ENCODE peak calls at places on chromosomes 13 and 19, in four cellular contexts. X is K562, R is GM12878, T is HepG2. Z is an unnamed sample.
A peak's percentile ranks its signal among the peaks of the same experiment; 100 is the strongest.

GRCh38 chr19:10226376-10227214 is 4.5 kb downstream of the S1PR2 start:
- DNase-seq in R (no peak), X (peak; percentile 31), T (no peak), Z (no peak)

GRCh38 chr13:30792257-30793000 is 57.1 kb downstream of the ALOX5AP start:
- DNase-seq in R (no peak), T (peak; percentile 61), X (no peak), Z (peak; percentile 60)

GRCh38 chr19:11180346-11180745 is 17.0 kb downstream of the KANK2 start:
- DNase-seq in R (no peak), T (no peak), X (no peak), Z (no peak)

GRCh38 chr13:109131698-109132257 is 502.4 kb downstream of the MYO16 start:
- DNase-seq in T (no peak), R (peak; percentile 77), X (no peak), Z (no peak)

GRCh38 chr13:47415048-47415447 is 518.2 kb upstream of the HTR2A start:
- DNase-seq in X (no peak), R (no peak), T (no peak), Z (no peak)

GRCh38 chr19:1767464-1767933 is 14.2 kb downstream of the ONECUT3 start:
- DNase-seq in T (no peak), R (no peak), X (peak; percentile 91), Z (peak; percentile 84)

GRCh38 chr19:42961119-42961518 is 24.1 kb upstream of the PSG7 start:
- DNase-seq in X (no peak), R (no peak), T (no peak), Z (no peak)

GRCh38 chr13:28716511-28716910 is 2.3 kb downstream of the SLC46A3 start:
- DNase-seq in T (no peak), X (no peak), R (no peak), Z (no peak)

GRCh38 chr13:63344711-63345110 is 1929.1 kb upstream of the PCDH20 start:
- DNase-seq in X (no peak), R (no peak), T (no peak), Z (no peak)

GRCh38 chr13:60229708-60230272 is 66.1 kb upstream of the DIAPH3 start:
- DNase-seq in T (no peak), X (no peak), R (no peak), Z (no peak)

GRCh38 chr19:2227415-2228156 is 8.5 kb downstream of the PLEKHJ1 start:
- DNase-seq in T (no peak), X (no peak), R (no peak), Z (no peak)

GRCh38 chr19:9523885-9524474 is 14.5 kb downstream of the ZNF426 start:
- DNase-seq in X (no peak), R (no peak), T (no peak), Z (no peak)

GRCh38 chr13:63206431-63206830 is 1790.8 kb upstream of the PCDH20 start:
- DNase-seq in X (no peak), R (no peak), T (no peak), Z (no peak)

GRCh38 chr19:41871573-41872383 is 5.3 kb upstream of the CD79A start:
- DNase-seq in X (no peak), R (peak; percentile 80), T (no peak), Z (no peak)

GRCh38 chr13:98301721-98302120 is 124.7 kb upstream of the RNF113B start:
- DNase-seq in X (no peak), T (no peak), R (no peak), Z (no peak)

GRCh38 chr13:29877456-29878096 is 27.2 kb upstream of the UBL3 start:
- DNase-seq in T (no peak), X (no peak), R (no peak), Z (no peak)

GRCh38 chr13:45995245-45995644 is 57.3 kb downstream of the ZC3H13 start:
- DNase-seq in T (no peak), R (no peak), X (no peak), Z (no peak)

GRCh38 chr19:55390461-55390880 is 4.7 kb downstream of the RPL28 start:
- DNase-seq in X (no peak), R (no peak), T (no peak), Z (no peak)

GRCh38 chr19:10829967-10830366 is 6.0 kb downstream of the TMED1 start:
- DNase-seq in R (no peak), X (peak; percentile 8), T (no peak), Z (no peak)

GRCh38 chr13:80840313-80840976 is 499.5 kb upstream of the SPRY2 start:
- DNase-seq in T (no peak), X (no peak), R (no peak), Z (no peak)

GRCh38 chr13:93244141-93244917 is 17.7 kb downstream of the GPC6 start:
- DNase-seq in R (no peak), T (no peak), X (no peak), Z (no peak)

GRCh38 chr13:38905861-38906260 is 84.8 kb downstream of the STOML3 start:
- DNase-seq in R (no peak), T (no peak), X (no peak), Z (no peak)

GRCh38 chr19:30881281-30881680 is 468.0 kb downstream of the TSHZ3 start:
- DNase-seq in R (no peak), X (peak; percentile 11), T (no peak), Z (no peak)

GRCh38 chr19:30881986-30882385 is 467.2 kb downstream of the TSHZ3 start:
- DNase-seq in R (no peak), X (no peak), T (no peak), Z (no peak)

GRCh38 chr19:30882411-30883005 is 466.7 kb downstream of the TSHZ3 start:
- DNase-seq in R (no peak), T (no peak), X (no peak), Z (no peak)

GRCh38 chr19:30884146-30884812 is 465.0 kb downstream of the TSHZ3 start:
- DNase-seq in X (no peak), R (no peak), T (no peak), Z (no peak)

DNA sequence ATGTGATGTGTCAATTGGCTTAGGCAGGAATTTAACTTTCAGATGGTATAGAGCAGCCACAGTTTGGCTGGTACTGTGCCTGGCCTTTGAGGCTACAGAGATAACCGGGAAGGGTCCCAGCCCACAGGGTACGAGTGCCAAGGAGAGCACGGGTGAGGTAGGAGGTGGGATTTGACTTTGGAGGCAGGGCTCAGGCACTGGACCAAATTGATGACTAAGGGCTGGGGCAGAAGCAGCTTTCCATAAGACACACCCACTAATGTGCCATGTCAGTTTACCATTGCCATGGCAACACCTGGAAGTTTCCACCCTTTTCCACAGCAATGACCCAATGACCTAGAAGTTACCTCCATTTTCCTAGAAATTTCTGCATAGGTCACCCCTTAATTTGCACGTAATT is 466.2 kb downstream of the TSHZ3 start:
- DNase-seq in T (no peak), R (no peak), X (no peak), Z (no peak)
- TF ChIP-seq SP1 in T (no peak), R (no peak), X (no peak), Z (no peak)

GRCh38 chr19:719081-719512 is 10.4 kb downstream of the PALM start:
- DNase-seq in X (peak; percentile 45), T (peak; percentile 39), R (no peak), Z (no peak)
- TF ChIP-seq FOXK2 in X (no peak), T (no peak), R (no peak), Z (no peak)

GRCh38 chr13:67049744-67050143 is 180.4 kb downstream of the PCDH9 start:
- DNase-seq in R (no peak), X (no peak), T (no peak), Z (no peak)

GRCh38 chr13:67043901-67044300 is 186.2 kb downstream of the PCDH9 start:
- DNase-seq in X (no peak), R (no peak), T (no peak), Z (no peak)

GRCh38 chr13:67048793-67049150 is 181.4 kb downstream of the PCDH9 start:
- DNase-seq in R (no peak), T (no peak), X (no peak), Z (no peak)

GRCh38 chr13:67045357-67045756 is 184.8 kb downstream of the PCDH9 start:
- DNase-seq in X (no peak), T (no peak), R (no peak), Z (no peak)

GRCh38 chr13:67048084-67048792 is 181.9 kb downstream of the PCDH9 start:
- DNase-seq in X (no peak), R (no peak), T (no peak), Z (peak; percentile 73)
- TF ChIP-seq SP1 in X (no peak), R (no peak), T (no peak), Z (no peak)

GRCh38 chr19:3389446-3389778 is 23.0 kb downstream of the NFIC start:
- DNase-seq in X (no peak), R (no peak), T (no peak), Z (no peak)

GRCh38 chr19:3386447-3387234 is 20.3 kb downstream of the NFIC start:
- DNase-seq in R (no peak), T (no peak), X (no peak), Z (no peak)

GRCh38 chr19:3389876-3390361 is 23.5 kb downstream of the NFIC start:
- DNase-seq in X (no peak), T (no peak), R (no peak), Z (no peak)

GRCh38 chr19:3392480-3392879 is 26.1 kb downstream of the NFIC start:
- DNase-seq in R (no peak), T (no peak), X (no peak), Z (no peak)

GRCh38 chr19:3387645-3388589 is 21.5 kb downstream of the NFIC start:
- DNase-seq in R (no peak), X (no peak), T (no peak), Z (no peak)
- TF ChIP-seq FOXK2 in R (no peak), X (no peak), T (no peak), Z (no peak)

DNA sequence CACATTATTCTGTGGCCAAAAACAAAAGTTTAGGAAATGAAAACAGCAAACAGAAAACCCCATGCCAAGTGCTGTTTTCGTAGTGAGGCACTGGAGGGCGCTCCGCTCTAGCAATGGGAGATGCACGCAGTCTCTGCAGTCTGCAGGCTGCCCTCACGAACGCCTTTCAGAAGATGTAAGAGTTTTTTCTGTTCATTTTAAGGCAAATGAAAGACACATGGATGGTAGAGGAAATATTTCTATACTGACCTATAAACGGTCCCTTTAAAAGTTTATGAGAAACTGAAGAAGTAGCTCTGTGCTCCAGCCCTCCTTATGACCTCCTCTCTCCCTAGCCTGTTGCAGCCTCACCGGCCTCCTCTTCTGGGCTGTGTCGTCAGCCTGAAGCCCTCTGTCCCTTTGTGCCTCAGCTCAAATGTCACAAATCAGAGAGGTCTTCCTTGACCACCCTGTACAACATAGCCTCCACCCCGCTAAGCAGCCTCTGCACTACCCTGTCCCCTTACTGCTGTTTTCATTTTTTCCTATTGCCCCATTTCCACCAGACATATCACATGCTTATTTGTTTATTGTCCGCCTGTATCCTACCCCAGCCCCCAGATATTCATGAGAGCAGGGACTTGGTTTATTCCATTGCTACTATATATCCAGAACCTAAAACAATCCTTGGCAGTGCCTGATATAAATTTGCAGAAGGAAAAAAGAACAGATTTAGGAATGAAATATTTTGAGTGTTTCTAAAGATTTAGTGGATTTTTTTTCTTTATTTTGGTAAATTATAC is 116.4 kb downstream of the TM9SF2 start:
- DNase-seq in X (peak; percentile 26), R (no peak), T (peak; percentile 33), Z (peak; percentile 61)
- TF ChIP-seq SP1 in X (no peak), R (no peak), T (no peak), Z (no peak)

Z was measured in HEK293T.